ENCODE peak calls at places on chromosomes 3 and 15, in four cellular contexts. One of them, this sample, is unnamed.

GRCh38 chr3:58651268-58651667 is 15.3 kb downstream of the FAM3D start:
- DNase-seq in H1: no peak
- DNase-seq in HepG2: no peak
- DNase-seq in K562: no peak
- DNase-seq in this sample: no peak

GRCh38 chr3:16090013-16090412 is 84.5 kb upstream of the GALNT15 start:
- DNase-seq in HepG2: peak
- DNase-seq in H1: no peak
- DNase-seq in K562: no peak
- DNase-seq in this sample: peak

GRCh38 chr3:124648551-124648950 is 81.7 kb upstream of the UMPS start:
- DNase-seq in HepG2: no peak
- DNase-seq in H1: no peak
- DNase-seq in K562: no peak
- DNase-seq in this sample: no peak

GRCh38 chr3:56408761-56409196 is 59.5 kb downstream of the ERC2 start:
- DNase-seq in HepG2: no peak
- DNase-seq in K562: peak
- DNase-seq in H1: no peak
- DNase-seq in this sample: no peak

GRCh38 chr3:50675179-50676030 is 678 bp downstream of the DOCK3 start:
- DNase-seq in H1: no peak
- DNase-seq in HepG2: no peak
- DNase-seq in K562: peak
- DNase-seq in this sample: no peak

GRCh38 chr3:97138914-97139541 is 324.6 kb downstream of the EPHA6 start:
- DNase-seq in HepG2: peak
- DNase-seq in K562: peak
- DNase-seq in H1: peak
- DNase-seq in this sample: no peak

GRCh38 chr15:91110407-91110806 is 10.3 kb downstream of the SV2B start:
- DNase-seq in K562: no peak
- DNase-seq in H1: no peak
- DNase-seq in HepG2: no peak
- DNase-seq in this sample: no peak

GRCh38 chr3:49644684-49645083 is 29.5 kb upstream of the APEH start:
- DNase-seq in H1: no peak
- DNase-seq in HepG2: no peak
- DNase-seq in K562: no peak
- DNase-seq in this sample: no peak

GRCh38 chr3:113626513-113627371 is 69.7 kb downstream of the USF3 start:
- DNase-seq in K562: peak
- DNase-seq in HepG2: peak
- DNase-seq in H1: peak
- DNase-seq in this sample: peak

GRCh38 chr3:124923833-124924232 is 10.7 kb downstream of the MUC13 start:
- DNase-seq in H1: no peak
- DNase-seq in K562: peak
- DNase-seq in HepG2: no peak
- DNase-seq in this sample: peak

GRCh38 chr3:126103121-126104027 is 19.4 kb upstream of the SLC41A3 start:
- DNase-seq in H1: no peak
- DNase-seq in K562: peak
- DNase-seq in HepG2: no peak
- DNase-seq in this sample: no peak

GRCh38 chr3:139204756-139205155 is 139.1 kb upstream of the MRPS22 start:
- DNase-seq in H1: no peak
- DNase-seq in K562: no peak
- DNase-seq in HepG2: no peak
- DNase-seq in this sample: no peak

GRCh38 chr15:87633471-87633870 is 623.1 kb downstream of the NTRK3 start:
- DNase-seq in K562: no peak
- DNase-seq in HepG2: no peak
- DNase-seq in H1: no peak
- DNase-seq in this sample: no peak

GRCh38 chr3:10984371-10984896 is 8.1 kb upstream of the SLC6A1 start:
- DNase-seq in HepG2: no peak
- DNase-seq in K562: no peak
- DNase-seq in H1: no peak
- DNase-seq in this sample: no peak

GRCh38 chr3:17831366-17831765 is 88.9 kb upstream of the TBC1D5 start:
- DNase-seq in HepG2: no peak
- DNase-seq in K562: no peak
- DNase-seq in H1: no peak
- DNase-seq in this sample: no peak

GRCh38 chr15:90845201-90845949 is 23.0 kb upstream of the FURIN start:
- DNase-seq in HepG2: no peak
- DNase-seq in H1: no peak
- DNase-seq in K562: peak
- DNase-seq in this sample: peak

GRCh38 chr15:42147431-42147735 is 9.1 kb downstream of the PLA2G4F start:
- DNase-seq in HepG2: no peak
- DNase-seq in H1: no peak
- DNase-seq in K562: no peak
- DNase-seq in this sample: no peak

GRCh38 chr3:119657887-119658702 is 2.3 kb downstream of the POPDC2 start:
- DNase-seq in HepG2: no peak
- DNase-seq in H1: no peak
- DNase-seq in K562: no peak
- DNase-seq in this sample: no peak

GRCh38 chr3:125374501-125374995 is 577 bp downstream of the ZNF148 start:
- DNase-seq in HepG2: peak
- DNase-seq in H1: no peak
- DNase-seq in K562: no peak
- DNase-seq in this sample: peak

GRCh38 chr3:188198760-188199327 is 44.9 kb downstream of the LPP start:
- DNase-seq in H1: no peak
- DNase-seq in K562: no peak
- DNase-seq in HepG2: no peak
- DNase-seq in this sample: no peak

GRCh38 chr3:193865339-193865738 is 270.6 kb upstream of the HES1 start:
- DNase-seq in H1: no peak
- DNase-seq in HepG2: no peak
- DNase-seq in K562: no peak
- DNase-seq in this sample: no peak

GRCh38 chr15:44194397-44195150 is 497 bp downstream of the FRMD5 start:
- DNase-seq in HepG2: no peak
- DNase-seq in K562: peak
- DNase-seq in H1: no peak
- DNase-seq in this sample: peak

GRCh38 chr15:64527263-64527984 is 67.0 kb downstream of the ZNF609 start:
- DNase-seq in HepG2: no peak
- DNase-seq in H1: no peak
- DNase-seq in K562: peak
- DNase-seq in this sample: peak

DNA sequence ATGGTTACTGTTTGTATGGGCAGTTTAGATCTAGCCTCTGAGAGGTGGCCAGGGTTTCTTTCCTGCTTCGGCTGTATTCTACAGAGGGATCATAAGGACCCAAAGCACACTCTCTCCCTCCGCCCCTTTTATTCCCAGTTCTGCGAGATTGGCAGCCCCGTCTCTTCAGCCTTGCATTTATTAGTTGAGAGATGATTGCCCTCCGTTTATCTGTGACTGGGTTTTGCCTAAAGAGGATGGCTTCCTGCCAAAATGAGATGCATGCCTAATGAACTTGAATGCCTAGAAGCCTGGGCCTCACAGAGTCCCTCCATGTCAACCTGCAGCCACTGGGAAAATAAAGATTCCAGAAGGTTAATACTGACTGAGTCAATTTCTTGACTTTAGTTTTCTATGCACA is 97.0 kb upstream of the CHL1 start:
- DNase-seq in K562: no peak
- DNase-seq in HepG2: no peak
- DNase-seq in H1: no peak
- DNase-seq in this sample: no peak
- TF ChIP-seq PHF8 in K562: no peak
- TF ChIP-seq PHF8 in HepG2: no peak
- TF ChIP-seq PHF8 in H1: no peak
- TF ChIP-seq PHF8 in this sample: no peak

GRCh38 chr3:46461971-46462910 is 2.5 kb downstream of the LTF start:
- DNase-seq in HepG2: no peak
- DNase-seq in H1: no peak
- DNase-seq in K562: no peak
- DNase-seq in this sample: no peak
- TF ChIP-seq PHF8 in HepG2: no peak
- TF ChIP-seq PHF8 in H1: no peak
- TF ChIP-seq PHF8 in K562: no peak
- TF ChIP-seq PHF8 in this sample: no peak

DNA sequence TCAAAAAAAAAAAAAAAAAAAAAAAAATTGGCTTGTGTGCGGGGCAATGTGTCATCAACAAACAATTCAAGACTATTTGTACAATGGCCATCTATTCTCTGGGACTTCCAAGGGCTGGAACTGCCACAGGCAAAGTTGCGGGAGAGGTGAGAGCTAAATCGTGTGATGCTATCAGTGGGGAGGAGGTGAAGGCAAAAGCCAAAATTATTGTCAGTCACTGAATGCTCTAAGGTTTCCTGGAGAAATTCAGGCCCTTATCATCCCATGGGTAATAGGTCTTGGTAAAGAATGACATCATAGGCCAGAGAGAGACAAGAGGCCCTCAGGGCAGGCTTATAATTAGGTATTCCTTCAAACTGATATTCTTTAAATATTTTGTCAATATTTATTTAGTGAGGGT is 226.1 kb upstream of the MRPL3 start:
- DNase-seq in H1: no peak
- DNase-seq in K562: no peak
- DNase-seq in HepG2: no peak
- DNase-seq in this sample: peak
- TF ChIP-seq PHF8 in H1: no peak
- TF ChIP-seq PHF8 in K562: no peak
- TF ChIP-seq PHF8 in HepG2: no peak
- TF ChIP-seq PHF8 in this sample: no peak

GRCh38 chr3:76083992-76084391 is 298.6 kb upstream of the ZNF717 start:
- DNase-seq in HepG2: no peak
- DNase-seq in H1: no peak
- DNase-seq in K562: no peak
- DNase-seq in this sample: no peak

DNA sequence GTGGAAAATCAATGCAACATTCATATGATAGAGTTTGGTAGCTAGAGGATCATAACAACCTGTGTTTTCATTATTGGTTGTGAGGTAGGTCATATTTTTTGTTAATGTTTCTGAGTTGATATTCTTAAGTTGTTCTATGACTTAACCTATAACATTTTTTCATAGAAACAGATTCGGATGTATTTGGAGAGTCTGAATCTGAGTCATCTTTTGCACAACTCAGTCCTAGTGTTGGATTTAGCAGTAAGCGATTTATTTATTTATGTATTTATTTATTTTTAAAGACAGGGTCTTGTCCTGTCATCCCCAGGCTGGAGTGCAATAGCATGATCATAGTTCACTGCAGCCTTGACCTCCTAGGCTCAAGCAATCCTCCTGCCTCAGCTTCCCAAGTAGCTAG is 292.8 kb upstream of the ZNF717 start:
- DNase-seq in K562: no peak
- DNase-seq in H1: no peak
- DNase-seq in HepG2: no peak
- DNase-seq in this sample: no peak
- TF ChIP-seq PHF8 in K562: no peak
- TF ChIP-seq PHF8 in H1: no peak
- TF ChIP-seq PHF8 in HepG2: no peak
- TF ChIP-seq PHF8 in this sample: no peak

GRCh38 chr3:55201729-55202128 is 273.9 kb upstream of the LRTM1 start:
- DNase-seq in HepG2: no peak
- DNase-seq in K562: no peak
- DNase-seq in H1: no peak
- DNase-seq in this sample: no peak

GRCh38 chr3:55198554-55198953 is 270.7 kb upstream of the LRTM1 start:
- DNase-seq in K562: no peak
- DNase-seq in HepG2: no peak
- DNase-seq in H1: no peak
- DNase-seq in this sample: no peak

GRCh38 chr3:55203006-55203405 is 275.1 kb upstream of the LRTM1 start:
- DNase-seq in HepG2: no peak
- DNase-seq in K562: no peak
- DNase-seq in H1: no peak
- DNase-seq in this sample: no peak

GRCh38 chr3:55202320-55202719 is 274.5 kb upstream of the LRTM1 start:
- DNase-seq in HepG2: no peak
- DNase-seq in K562: no peak
- DNase-seq in H1: no peak
- DNase-seq in this sample: no peak

DNA sequence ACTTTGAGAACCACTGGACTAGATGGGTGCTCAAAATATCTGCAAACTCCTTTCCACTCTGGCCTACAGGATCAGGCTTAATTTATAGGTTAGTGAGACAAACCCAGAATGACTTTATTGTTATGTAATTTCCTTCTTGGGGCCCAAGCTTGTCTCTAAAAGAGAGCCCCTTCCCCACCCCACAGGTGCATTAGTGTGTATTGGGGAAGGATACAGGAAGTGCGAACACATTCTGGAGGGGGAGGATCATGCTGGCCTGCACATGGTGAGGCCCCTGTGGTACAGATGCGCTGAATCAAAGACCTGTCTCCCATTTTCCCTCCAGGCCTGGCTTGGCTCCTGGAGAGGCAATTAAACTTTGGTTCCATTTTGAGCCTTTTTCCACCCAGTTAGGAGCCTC is 273.1 kb upstream of the LRTM1 start:
- DNase-seq in H1: no peak
- DNase-seq in HepG2: no peak
- DNase-seq in K562: no peak
- DNase-seq in this sample: no peak
- TF ChIP-seq PHF8 in H1: no peak
- TF ChIP-seq PHF8 in HepG2: no peak
- TF ChIP-seq PHF8 in K562: no peak
- TF ChIP-seq PHF8 in this sample: no peak

This sample was measured in A549.